ENCODE peak calls at places on chromosome 13, in nine cellular contexts. Q is progenitor cell of endocrine pancreas; E is hypothalamus; T is activated T-cell treated with anti-CD3 and anti-CD28 coated beads, Interleukin-2, amount 50 U/mL, for 24 hours; B is activated CD4-positive, alpha-beta T cell treated with anti-CD3 and anti-CD28 coated beads, Interleukin-2, amount 10 ng/mL, durations not matched to agents 7 days and 5 days; H is bronchial epithelial cell; O is cardiac fibroblast; N is AML-193; F is GDM1. X is an unnamed sample.

GRCh38 chr13:108044929-108045328 is 170.4 kb downstream of the LIG4 start:
- DNase-seq in Q (no peak), E (no peak), T (no peak), B (no peak), H (no peak), O (no peak), N (no peak), F (no peak), X (no peak)

GRCh38 chr13:86563308-86563707 is 764.1 kb upstream of the SLITRK6 start:
- DNase-seq in Q (no peak), E (no peak), T (no peak), B (no peak), H (peak), O (no peak), N (no peak), F (no peak), X (no peak)

GRCh38 chr13:31638577-31638976 is 100.7 kb upstream of the RXFP2 start:
- DNase-seq in Q (no peak), E (no peak), T (no peak), B (no peak), H (peak), O (peak), N (peak), F (peak), X (no peak)

GRCh38 chr13:35512271-35512920 is 35.9 kb upstream of the MAB21L1 start:
- DNase-seq in Q (no peak), E (no peak), T (no peak), B (no peak), H (peak), O (peak), N (peak), F (no peak), X (peak)

GRCh38 chr13:43784491-43784890 is 2.3 kb downstream of the ENOX1 start:
- DNase-seq in Q (no peak), E (no peak), T (no peak), B (no peak), H (no peak), O (peak), N (no peak), F (no peak), X (no peak)

GRCh38 chr13:40172878-40173277 is 493.6 kb downstream of the FOXO1 start:
- DNase-seq in Q (no peak), E (no peak), T (no peak), B (no peak), H (no peak), O (no peak), N (no peak), F (no peak), X (no peak)

GRCh38 chr13:105403065-105403464 is 1132.4 kb downstream of the EFNB2 start:
- DNase-seq in Q (no peak), E (no peak), T (no peak), B (no peak), H (no peak), O (no peak), N (no peak), F (no peak), X (peak)

GRCh38 chr13:32261567-32261966 is 53.6 kb downstream of the ZAR1L start:
- DNase-seq in Q (no peak), E (no peak), T (no peak), B (no peak), H (peak), O (peak), N (no peak), F (no peak), X (peak)

GRCh38 chr13:46551410-46552301 is 1.3 kb upstream of the LRCH1 start:
- DNase-seq in Q (peak), E (peak), T (peak), B (peak), H (peak), O (peak), N (peak), F (peak), X (peak)

GRCh38 chr13:83295684-83296083 is 586.6 kb downstream of the SLITRK1 start:
- DNase-seq in Q (no peak), E (no peak), T (no peak), B (no peak), H (no peak), O (no peak), N (no peak), F (no peak), X (no peak)

GRCh38 chr13:64993514-64994164 is 2236.5 kb downstream of the PCDH9 start:
- DNase-seq in Q (no peak), E (no peak), T (no peak), B (no peak), H (no peak), O (no peak), N (no peak), F (no peak), X (no peak)

GRCh38 chr13:20960663-20961309 is 58.2 kb upstream of the XPO4 start:
- DNase-seq in Q (no peak), E (no peak), T (no peak), B (no peak), H (no peak), O (no peak), N (peak), F (no peak), X (no peak)

GRCh38 chr13:55410398-55411330 is 1730.1 kb upstream of the PRR20A start:
- DNase-seq in Q (no peak), E (no peak), T (no peak), B (no peak), H (no peak), O (no peak), N (no peak), F (no peak), X (no peak)

X was measured in erythroblast.